ENCODE peak calls at places on chromosomes 12 and 14, in ten cellular contexts. One of them, this sample, is unnamed.

GRCh38 chr12:132469423-132469822 is 20.5 kb upstream of the FBRSL1 start:
- DNase-seq in left lung: no peak
- DNase-seq in endothelial cell of umbilical vein: no peak
- DNase-seq in thyroid gland: no peak
- DNase-seq in astrocyte of the spinal cord: no peak
- DNase-seq in MM.1S: no peak
- DNase-seq in foreskin fibroblast: no peak
- DNase-seq in PC-3: no peak
- DNase-seq in mucosa of descending colon: no peak
- DNase-seq in dorsolateral prefrontal cortex: no peak
- DNase-seq in this sample: no peak

GRCh38 chr12:40788276-40788675 is 96.0 kb downstream of the CNTN1 start:
- DNase-seq in PC-3: no peak
- DNase-seq in mucosa of descending colon: no peak
- DNase-seq in left lung: no peak
- DNase-seq in astrocyte of the spinal cord: no peak
- DNase-seq in dorsolateral prefrontal cortex: no peak
- DNase-seq in thyroid gland: no peak
- DNase-seq in endothelial cell of umbilical vein: no peak
- DNase-seq in MM.1S: no peak
- DNase-seq in foreskin fibroblast: no peak
- DNase-seq in this sample: no peak

GRCh38 chr12:69024413-69024812 is 91.4 kb upstream of the CPM start:
- DNase-seq in left lung: peak; percentile 89
- DNase-seq in foreskin fibroblast: no peak
- DNase-seq in dorsolateral prefrontal cortex: no peak
- DNase-seq in endothelial cell of umbilical vein: no peak
- DNase-seq in mucosa of descending colon: peak; percentile 89
- DNase-seq in MM.1S: no peak
- DNase-seq in astrocyte of the spinal cord: peak; percentile 36
- DNase-seq in PC-3: peak; percentile 86
- DNase-seq in thyroid gland: peak; percentile 66
- DNase-seq in this sample: no peak

GRCh38 chr12:111578276-111578970 is 20.7 kb downstream of the ATXN2 start:
- DNase-seq in astrocyte of the spinal cord: peak; percentile 76
- DNase-seq in left lung: no peak
- DNase-seq in mucosa of descending colon: no peak
- DNase-seq in endothelial cell of umbilical vein: peak; percentile 64
- DNase-seq in foreskin fibroblast: peak; percentile 77
- DNase-seq in MM.1S: no peak
- DNase-seq in PC-3: peak; percentile 84
- DNase-seq in thyroid gland: no peak
- DNase-seq in dorsolateral prefrontal cortex: no peak
- DNase-seq in this sample: peak; percentile 70

GRCh38 chr14:63940387-63940786 is 87.6 kb downstream of the SYNE2 start:
- DNase-seq in MM.1S: no peak
- DNase-seq in foreskin fibroblast: no peak
- DNase-seq in thyroid gland: no peak
- DNase-seq in astrocyte of the spinal cord: no peak
- DNase-seq in PC-3: no peak
- DNase-seq in dorsolateral prefrontal cortex: no peak
- DNase-seq in endothelial cell of umbilical vein: no peak
- DNase-seq in left lung: no peak
- DNase-seq in mucosa of descending colon: no peak
- DNase-seq in this sample: no peak

GRCh38 chr12:124493809-124494750 is 73.3 kb downstream of the NCOR2 start:
- DNase-seq in mucosa of descending colon: peak; percentile 66
- DNase-seq in dorsolateral prefrontal cortex: no peak
- DNase-seq in PC-3: no peak
- DNase-seq in left lung: no peak
- DNase-seq in thyroid gland: no peak
- DNase-seq in MM.1S: no peak
- DNase-seq in foreskin fibroblast: no peak
- DNase-seq in astrocyte of the spinal cord: no peak
- DNase-seq in endothelial cell of umbilical vein: no peak
- DNase-seq in this sample: no peak

GRCh38 chr12:21324551-21324950 is 10.2 kb downstream of the SLCO1A2 start:
- DNase-seq in thyroid gland: no peak
- DNase-seq in MM.1S: no peak
- DNase-seq in left lung: no peak
- DNase-seq in mucosa of descending colon: no peak
- DNase-seq in PC-3: no peak
- DNase-seq in astrocyte of the spinal cord: no peak
- DNase-seq in dorsolateral prefrontal cortex: no peak
- DNase-seq in endothelial cell of umbilical vein: no peak
- DNase-seq in foreskin fibroblast: no peak
- DNase-seq in this sample: no peak

GRCh38 chr12:20950248-20950647 is 139.7 kb downstream of the SLCO1B3 start:
- DNase-seq in dorsolateral prefrontal cortex: no peak
- DNase-seq in MM.1S: peak; percentile 61
- DNase-seq in foreskin fibroblast: peak; percentile 0
- DNase-seq in mucosa of descending colon: no peak
- DNase-seq in thyroid gland: no peak
- DNase-seq in PC-3: peak; percentile 58
- DNase-seq in astrocyte of the spinal cord: peak; percentile 44
- DNase-seq in endothelial cell of umbilical vein: peak; percentile 46
- DNase-seq in left lung: no peak
- DNase-seq in this sample: no peak

GRCh38 chr12:107318804-107319535 is 225.6 kb upstream of the CRY1 start:
- DNase-seq in astrocyte of the spinal cord: peak; percentile 70
- DNase-seq in MM.1S: no peak
- DNase-seq in left lung: no peak
- DNase-seq in dorsolateral prefrontal cortex: no peak
- DNase-seq in foreskin fibroblast: peak; percentile 61
- DNase-seq in PC-3: peak; percentile 40
- DNase-seq in thyroid gland: peak; percentile 45
- DNase-seq in endothelial cell of umbilical vein: peak; percentile 48
- DNase-seq in mucosa of descending colon: peak; percentile 57
- DNase-seq in this sample: no peak

GRCh38 chr12:34218193-34219045 is 196.1 kb downstream of the ALG10 start:
- DNase-seq in MM.1S: peak; percentile 71
- DNase-seq in PC-3: peak; percentile 89
- DNase-seq in dorsolateral prefrontal cortex: peak; percentile 37
- DNase-seq in left lung: peak; percentile 47
- DNase-seq in thyroid gland: peak; percentile 60
- DNase-seq in mucosa of descending colon: no peak
- DNase-seq in endothelial cell of umbilical vein: peak; percentile 55
- DNase-seq in astrocyte of the spinal cord: peak; percentile 13
- DNase-seq in foreskin fibroblast: peak; percentile 62
- DNase-seq in this sample: no peak
- H3K4me3 ChIP-seq in MM.1S: peak overlapping the region; percentile 54
- H3K4me3 ChIP-seq in PC-3: peak overlapping the region; percentile 87
- H3K4me3 ChIP-seq in dorsolateral prefrontal cortex: peak overlapping the region; percentile 45
- H3K4me3 ChIP-seq in left lung: peak overlapping the region; percentile 25
- H3K4me3 ChIP-seq in thyroid gland: no peak overlapping the region
- H3K4me3 ChIP-seq in mucosa of descending colon: no peak overlapping the region
- H3K4me3 ChIP-seq in endothelial cell of umbilical vein: no peak overlapping the region
- H3K4me3 ChIP-seq in astrocyte of the spinal cord: peak overlapping the region; percentile 10
- H3K4me3 ChIP-seq in foreskin fibroblast: peak overlapping the region; percentile 15
- H3K4me3 ChIP-seq in this sample: no peak overlapping the region

DNA sequence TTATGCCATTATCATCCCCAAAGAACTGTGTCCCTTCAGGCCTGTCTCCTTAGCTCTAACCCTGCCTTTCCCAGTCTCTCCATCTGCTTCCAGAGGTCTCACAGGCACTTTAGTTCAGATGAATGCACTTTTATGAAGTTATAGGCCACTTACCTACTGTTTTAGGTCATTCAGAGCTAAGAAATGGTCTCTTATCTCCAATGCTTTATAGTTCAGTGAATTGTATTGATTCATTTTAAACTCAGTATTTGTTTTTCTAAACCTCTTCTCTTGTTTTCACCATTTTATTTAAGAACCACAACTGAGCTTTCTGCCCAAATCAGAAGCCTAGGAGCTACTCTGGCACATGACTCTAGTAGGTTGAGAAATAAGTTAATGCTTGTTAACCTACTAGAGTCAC is 197.5 kb upstream of the ATP2B1 start:
- DNase-seq in endothelial cell of umbilical vein: no peak
- DNase-seq in foreskin fibroblast: no peak
- DNase-seq in PC-3: no peak
- DNase-seq in left lung: no peak
- DNase-seq in astrocyte of the spinal cord: no peak
- DNase-seq in dorsolateral prefrontal cortex: no peak
- DNase-seq in thyroid gland: no peak
- DNase-seq in MM.1S: no peak
- DNase-seq in mucosa of descending colon: no peak
- DNase-seq in this sample: no peak
- TF ChIP-seq CTCF in endothelial cell of umbilical vein: no peak
- TF ChIP-seq CTCF in foreskin fibroblast: no peak
- TF ChIP-seq CTCF in PC-3: no peak
- TF ChIP-seq CTCF in left lung: no peak
- TF ChIP-seq CTCF in astrocyte of the spinal cord: no peak
- TF ChIP-seq CTCF in dorsolateral prefrontal cortex: no peak
- TF ChIP-seq CTCF in thyroid gland: no peak
- TF ChIP-seq CTCF in MM.1S: no peak
- TF ChIP-seq CTCF in mucosa of descending colon: no peak
- TF ChIP-seq CTCF in this sample: no peak

DNA sequence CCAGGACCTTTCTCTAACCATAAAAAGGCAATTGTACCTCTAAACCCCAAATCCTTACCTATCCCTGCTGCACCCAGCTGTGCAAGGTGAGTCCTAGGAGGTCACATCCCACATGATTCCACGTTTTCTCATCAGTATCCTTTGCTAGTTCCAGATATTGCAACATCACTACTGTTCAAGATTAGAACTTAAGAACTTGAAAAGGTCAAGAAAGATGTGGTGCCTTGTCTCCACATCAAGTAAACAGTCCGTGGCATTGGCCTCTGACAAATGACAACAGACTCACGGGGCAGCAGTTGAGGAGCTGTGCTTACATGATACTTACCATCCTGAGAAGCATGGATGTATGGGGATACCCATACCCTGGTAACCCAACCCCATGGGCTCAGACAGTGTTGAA is 178.8 kb upstream of the EEA1 start:
- DNase-seq in mucosa of descending colon: no peak
- DNase-seq in foreskin fibroblast: no peak
- DNase-seq in dorsolateral prefrontal cortex: no peak
- DNase-seq in astrocyte of the spinal cord: no peak
- DNase-seq in MM.1S: no peak
- DNase-seq in thyroid gland: no peak
- DNase-seq in endothelial cell of umbilical vein: no peak
- DNase-seq in PC-3: no peak
- DNase-seq in left lung: no peak
- DNase-seq in this sample: no peak
- H3K4me3 ChIP-seq in mucosa of descending colon: no peak overlapping the region
- H3K4me3 ChIP-seq in foreskin fibroblast: no peak overlapping the region
- H3K4me3 ChIP-seq in dorsolateral prefrontal cortex: no peak overlapping the region
- H3K4me3 ChIP-seq in astrocyte of the spinal cord: no peak overlapping the region
- H3K4me3 ChIP-seq in MM.1S: no peak overlapping the region
- H3K4me3 ChIP-seq in thyroid gland: no peak overlapping the region
- H3K4me3 ChIP-seq in endothelial cell of umbilical vein: no peak overlapping the region
- H3K4me3 ChIP-seq in PC-3: no peak overlapping the region
- H3K4me3 ChIP-seq in left lung: no peak overlapping the region
- H3K4me3 ChIP-seq in this sample: no peak overlapping the region

GRCh38 chr12:130806574-130806973 is 32.5 kb downstream of the STX2 start:
- DNase-seq in MM.1S: no peak
- DNase-seq in astrocyte of the spinal cord: no peak
- DNase-seq in PC-3: peak; percentile 97
- DNase-seq in mucosa of descending colon: no peak
- DNase-seq in thyroid gland: no peak
- DNase-seq in left lung: no peak
- DNase-seq in endothelial cell of umbilical vein: no peak
- DNase-seq in foreskin fibroblast: no peak
- DNase-seq in dorsolateral prefrontal cortex: no peak
- DNase-seq in this sample: no peak

GRCh38 chr12:130803707-130804106 is 35.3 kb downstream of the STX2 start:
- DNase-seq in thyroid gland: no peak
- DNase-seq in left lung: no peak
- DNase-seq in endothelial cell of umbilical vein: no peak
- DNase-seq in mucosa of descending colon: no peak
- DNase-seq in PC-3: peak; percentile 18
- DNase-seq in MM.1S: no peak
- DNase-seq in foreskin fibroblast: peak; percentile 33
- DNase-seq in astrocyte of the spinal cord: peak; percentile 43
- DNase-seq in dorsolateral prefrontal cortex: no peak
- DNase-seq in this sample: no peak

GRCh38 chr12:130807309-130807708 is 31.7 kb downstream of the STX2 start:
- DNase-seq in left lung: no peak
- DNase-seq in dorsolateral prefrontal cortex: no peak
- DNase-seq in MM.1S: no peak
- DNase-seq in mucosa of descending colon: no peak
- DNase-seq in endothelial cell of umbilical vein: no peak
- DNase-seq in PC-3: no peak
- DNase-seq in astrocyte of the spinal cord: no peak
- DNase-seq in foreskin fibroblast: no peak
- DNase-seq in thyroid gland: no peak
- DNase-seq in this sample: no peak

GRCh38 chr12:130804216-130804615 is 34.8 kb downstream of the STX2 start:
- DNase-seq in MM.1S: no peak
- DNase-seq in thyroid gland: no peak
- DNase-seq in mucosa of descending colon: no peak
- DNase-seq in left lung: no peak
- DNase-seq in astrocyte of the spinal cord: peak; percentile 13
- DNase-seq in dorsolateral prefrontal cortex: no peak
- DNase-seq in PC-3: peak; percentile 39
- DNase-seq in foreskin fibroblast: peak; percentile 24
- DNase-seq in endothelial cell of umbilical vein: no peak
- DNase-seq in this sample: no peak

GRCh38 chr12:130805635-130806034 is 33.4 kb downstream of the STX2 start:
- DNase-seq in endothelial cell of umbilical vein: no peak
- DNase-seq in astrocyte of the spinal cord: no peak
- DNase-seq in mucosa of descending colon: no peak
- DNase-seq in foreskin fibroblast: no peak
- DNase-seq in PC-3: no peak
- DNase-seq in thyroid gland: no peak
- DNase-seq in MM.1S: no peak
- DNase-seq in left lung: no peak
- DNase-seq in dorsolateral prefrontal cortex: no peak
- DNase-seq in this sample: no peak
- TF ChIP-seq CTCF in endothelial cell of umbilical vein: no peak
- TF ChIP-seq CTCF in astrocyte of the spinal cord: no peak
- TF ChIP-seq CTCF in mucosa of descending colon: no peak
- TF ChIP-seq CTCF in foreskin fibroblast: no peak
- TF ChIP-seq CTCF in PC-3: no peak
- TF ChIP-seq CTCF in thyroid gland: no peak
- TF ChIP-seq CTCF in MM.1S: no peak
- TF ChIP-seq CTCF in left lung: no peak
- TF ChIP-seq CTCF in dorsolateral prefrontal cortex: no peak
- TF ChIP-seq CTCF in this sample: no peak

DNA sequence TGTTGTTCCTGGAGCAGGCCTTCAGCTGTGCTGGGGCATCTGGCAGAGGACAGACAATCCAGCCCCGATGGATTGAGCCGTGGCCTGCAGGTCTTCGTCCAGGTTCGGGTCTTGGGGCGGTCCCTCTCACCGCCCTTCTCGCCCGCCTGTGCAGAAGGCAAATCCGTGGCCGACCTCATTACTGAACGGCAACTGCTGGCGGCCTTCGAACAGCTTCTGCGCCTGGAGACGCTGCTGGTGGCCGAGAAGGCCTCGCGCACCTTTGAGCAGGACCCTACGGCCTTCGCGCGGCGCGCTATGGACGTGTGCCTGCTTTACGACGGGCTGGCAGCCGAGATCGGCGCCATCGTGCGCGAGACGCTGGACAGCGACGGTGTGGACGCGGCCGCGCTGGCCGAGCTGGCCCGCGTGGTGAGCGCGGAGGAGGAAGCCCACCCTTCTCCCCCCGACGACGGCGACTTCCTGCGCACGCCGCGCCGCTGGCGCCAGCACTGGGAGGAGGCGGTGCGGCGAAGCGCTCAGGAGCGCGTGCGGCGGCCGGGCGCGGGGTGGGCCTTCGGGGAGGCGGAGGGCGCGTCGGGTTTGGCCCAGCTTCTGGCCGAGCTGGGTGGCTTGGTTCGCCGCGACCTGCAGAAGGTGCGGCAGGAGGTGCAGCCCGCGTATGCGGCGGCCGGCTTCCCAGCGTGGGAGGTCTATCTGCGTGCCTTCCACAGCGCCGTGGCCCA is 7.6 kb downstream of the EXOC3L4 start:
- DNase-seq in MM.1S: no peak
- DNase-seq in left lung: no peak
- DNase-seq in foreskin fibroblast: peak; percentile 14
- DNase-seq in mucosa of descending colon: peak; percentile 51
- DNase-seq in dorsolateral prefrontal cortex: no peak
- DNase-seq in astrocyte of the spinal cord: no peak
- DNase-seq in endothelial cell of umbilical vein: no peak
- DNase-seq in PC-3: no peak
- DNase-seq in thyroid gland: no peak
- DNase-seq in this sample: no peak
- H3K4me3 ChIP-seq in MM.1S: no peak overlapping the region
- H3K4me3 ChIP-seq in left lung: no peak overlapping the region
- H3K4me3 ChIP-seq in foreskin fibroblast: no peak overlapping the region
- H3K4me3 ChIP-seq in mucosa of descending colon: no peak overlapping the region
- H3K4me3 ChIP-seq in dorsolateral prefrontal cortex: no peak overlapping the region
- H3K4me3 ChIP-seq in astrocyte of the spinal cord: no peak overlapping the region
- H3K4me3 ChIP-seq in endothelial cell of umbilical vein: no peak overlapping the region
- H3K4me3 ChIP-seq in PC-3: no peak overlapping the region
- H3K4me3 ChIP-seq in thyroid gland: no peak overlapping the region
- H3K4me3 ChIP-seq in this sample: no peak overlapping the region

This sample was measured in AG04449.